ENCODE peak calls at places on chromosomes 4 and X, in seven cellular contexts. S is fibroblast of lung, U is tibial artery, D is lung, J is upper lobe of left lung, C is IMR-90, G is PC-3. E is an unnamed sample.

GRCh38 chrX:33138677-33139249 is 72.6 kb downstream of the DMD start:
- DNase-seq in S (no peak), U (no peak), D (no peak), J (no peak), C (no peak), G (peak), E (no peak)

GRCh38 chr4:15400911-15401671 is 26.7 kb upstream of the C1QTNF7 start:
- DNase-seq in S (peak), U (peak), D (peak), J (peak), C (peak), G (peak), E (peak)

GRCh38 chrX:23380581-23380980 is 45.9 kb downstream of the PTCHD1 start:
- DNase-seq in S (no peak), U (no peak), D (no peak), J (no peak), C (no peak), G (no peak), E (no peak)

GRCh38 chrX:46165411-46165810 is 379.8 kb downstream of the ZNF674 start:
- DNase-seq in S (peak), U (no peak), D (no peak), J (no peak), C (peak), G (peak), E (peak)

GRCh38 chr4:26557164-26557563 is 26.7 kb upstream of the TBC1D19 start:
- DNase-seq in S (peak), U (no peak), D (peak), J (no peak), C (peak), G (peak), E (no peak)

GRCh38 chr4:183229397-183229796 is 90.7 kb downstream of the CLDN22 start:
- DNase-seq in S (no peak), U (no peak), D (no peak), J (no peak), C (no peak), G (peak), E (peak)

GRCh38 chr4:140645614-140646412 is 77.1 kb upstream of the UCP1 start:
- DNase-seq in S (no peak), U (no peak), D (no peak), J (peak), C (peak), G (no peak), E (no peak)

GRCh38 chrX:74545880-74546279 is 68.5 kb downstream of the RLIM start:
- DNase-seq in S (no peak), U (no peak), D (no peak), J (no peak), C (no peak), G (no peak), E (no peak)

GRCh38 chrX:41334866-41335589 is 1.1 kb downstream of the DDX3X start:
- DNase-seq in S (peak), U (peak), D (peak), J (peak), C (peak), G (peak), E (peak)

GRCh38 chrX:96407981-96408380 is 276.7 kb upstream of the DIAPH2 start:
- DNase-seq in S (no peak), U (no peak), D (no peak), J (no peak), C (no peak), G (peak), E (no peak)

GRCh38 chrX:24204331-24204730 is 54.8 kb downstream of the ZFX start:
- DNase-seq in S (no peak), U (no peak), D (no peak), J (no peak), C (peak), G (peak), E (no peak)

GRCh38 chrX:49249616-49250015 is 14.3 kb downstream of the CCDC22 start:
- DNase-seq in S (no peak), U (no peak), D (no peak), J (no peak), C (no peak), G (no peak), E (no peak)

GRCh38 chrX:12721042-12721441 is 70.2 kb upstream of the PRPS2 start:
- DNase-seq in S (no peak), U (no peak), D (no peak), J (no peak), C (no peak), G (peak), E (no peak)

GRCh38 chrX:12440245-12440644 is 302.0 kb downstream of the FRMPD4 start:
- DNase-seq in S (no peak), U (no peak), D (no peak), J (no peak), C (no peak), G (no peak), E (no peak)

GRCh38 chr4:103719320-103720204 is at the start of gene TACR3:
- DNase-seq in S (no peak), U (no peak), D (no peak), J (no peak), C (no peak), G (no peak), E (no peak)

GRCh38 chr4:128811571-128812359 is 2.3 kb downstream of the JADE1 start:
- DNase-seq in S (peak), U (peak), D (peak), J (peak), C (peak), G (peak), E (peak)

GRCh38 chr4:128810871-128811570 is 1.5 kb downstream of the JADE1 start:
- DNase-seq in S (peak), U (peak), D (peak), J (peak), C (peak), G (peak), E (peak)

GRCh38 chr4:128810331-128810870 is 901 bp downstream of the JADE1 start:
- DNase-seq in S (peak), U (peak), D (no peak), J (peak), C (peak), G (peak), E (peak)

GRCh38 chr4:128812360-128812958 is 3.0 kb downstream of the JADE1 start:
- DNase-seq in S (peak), U (no peak), D (peak), J (peak), C (peak), G (peak), E (peak)

GRCh38 chr4:128809477-128810330 is at the start of gene JADE1:
- DNase-seq in S (peak), U (peak), D (peak), J (peak), C (peak), G (peak), E (peak)
- TF ChIP-seq CTCF in S (peak), U (peak), D (peak), J (peak), C (peak), G (peak), E (peak)

GRCh38 chrX:19684265-19684664 is 169.0 kb upstream of the MAP3K15 start:
- DNase-seq in S (no peak), U (no peak), D (no peak), J (no peak), C (no peak), G (no peak), E (no peak)
- H3K27ac ChIP-seq in S (no peak), U (no peak), D (no peak), J (no peak), C (no peak), G (no peak), E (no peak)

GRCh38 chr4:100935090-100935489 is 412.2 kb downstream of the PPP3CA start:
- DNase-seq in S (peak), U (no peak), D (no peak), J (no peak), C (peak), G (peak), E (peak)
- TF ChIP-seq CTCF in S (no peak), U (no peak), D (no peak), J (peak), C (peak), G (peak), E (peak)

GRCh38 chr4:30719363-30720020 is 677 bp upstream of the PCDH7 start:
- DNase-seq in S (peak), U (peak), D (no peak), J (no peak), C (peak), G (peak), E (peak)

GRCh38 chr4:30718021-30718888 is 1.9 kb upstream of the PCDH7 start:
- DNase-seq in S (peak), U (peak), D (no peak), J (no peak), C (peak), G (peak), E (peak)

GRCh38 chr4:30720021-30720655 is at the start of gene PCDH7:
- DNase-seq in S (peak), U (peak), D (no peak), J (no peak), C (peak), G (peak), E (peak)

GRCh38 chr4:30717208-30718020 is 2.8 kb upstream of the PCDH7 start:
- DNase-seq in S (peak), U (peak), D (peak), J (peak), C (peak), G (peak), E (peak)

GRCh38 chr4:30718889-30719252 is 1.3 kb upstream of the PCDH7 start:
- DNase-seq in S (peak), U (no peak), D (no peak), J (no peak), C (peak), G (peak), E (peak)
- H3K27ac ChIP-seq in S (peak), U (peak), D (peak), J (peak), C (peak), G (no peak), E (peak)

GRCh38 chr4:139564502-139564901 is 8.5 kb upstream of the SETD7 start:
- DNase-seq in S (no peak), U (no peak), D (no peak), J (no peak), C (no peak), G (no peak), E (no peak)
- TF ChIP-seq CTCF in S (no peak), U (no peak), D (no peak), J (no peak), C (no peak), G (no peak), E (no peak)

GRCh38 chr4:155802573-155802972 is 43.8 kb downstream of the GUCY1B1 start:
- DNase-seq in S (peak), U (no peak), D (no peak), J (no peak), C (peak), G (no peak), E (no peak)

GRCh38 chr4:155807021-155807420 is 48.2 kb downstream of the GUCY1B1 start:
- DNase-seq in S (peak), U (no peak), D (no peak), J (no peak), C (peak), G (no peak), E (no peak)

GRCh38 chr4:155800685-155801343 is 42.0 kb downstream of the GUCY1B1 start:
- DNase-seq in S (no peak), U (no peak), D (no peak), J (no peak), C (no peak), G (no peak), E (no peak)

GRCh38 chr4:155809835-155810234 is 51.0 kb downstream of the GUCY1B1 start:
- DNase-seq in S (peak), U (no peak), D (no peak), J (no peak), C (peak), G (peak), E (peak)

GRCh38 chr4:155805016-155805415 is 46.2 kb downstream of the GUCY1B1 start:
- DNase-seq in S (peak), U (no peak), D (no peak), J (no peak), C (peak), G (peak), E (no peak)
- H3K27ac ChIP-seq in S (peak), U (peak), D (no peak), J (no peak), C (peak), G (no peak), E (no peak)

DNA sequence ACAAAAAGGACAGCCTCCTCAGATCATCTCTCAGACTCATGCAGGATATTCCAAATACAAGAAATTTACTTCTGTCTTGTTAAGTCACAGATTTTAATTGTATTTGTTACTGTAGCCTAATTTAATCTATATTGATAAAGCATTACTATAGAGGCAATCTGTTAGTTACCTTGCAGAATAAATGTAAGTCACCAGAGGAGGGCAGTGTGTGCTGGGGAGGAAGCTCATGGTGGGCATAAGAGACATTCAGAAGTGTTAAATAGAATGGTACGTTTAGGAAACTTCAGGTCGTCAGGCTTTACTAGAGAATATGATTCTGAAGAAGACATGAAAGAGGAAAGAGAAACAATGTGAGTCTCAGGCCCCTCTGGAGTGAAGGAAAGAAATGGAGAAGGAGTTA is 37.3 kb upstream of the INPP4B start:
- DNase-seq in S (peak), U (no peak), D (no peak), J (no peak), C (peak), G (peak), E (no peak)
- TF ChIP-seq CTCF in S (no peak), U (no peak), D (no peak), J (peak), C (peak), G (peak), E (no peak)

DNA sequence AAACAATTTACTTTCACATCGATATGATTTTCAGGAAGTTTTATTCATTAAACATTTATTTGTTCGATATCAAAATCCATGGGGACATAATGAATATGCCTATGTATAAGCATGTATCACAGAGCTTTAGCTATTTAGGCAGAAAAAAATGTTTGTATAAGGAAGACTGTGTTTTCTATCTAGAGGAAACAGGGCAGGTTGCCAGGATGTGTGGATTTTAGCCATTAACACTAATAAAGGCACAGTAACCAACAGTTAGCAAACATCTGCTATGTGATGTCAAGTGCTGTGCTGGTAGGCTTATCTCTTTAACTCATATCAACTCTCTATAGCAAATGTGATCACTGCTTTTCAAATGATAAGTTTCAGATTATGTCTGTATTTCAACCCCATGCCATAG is 708.9 kb upstream of the HS3ST1 start:
- DNase-seq in S (no peak), U (no peak), D (no peak), J (no peak), C (no peak), G (no peak), E (no peak)
- H3K27ac ChIP-seq in S (no peak), U (no peak), D (no peak), J (no peak), C (no peak), G (no peak), E (no peak)